ENCODE peak calls at places on chromosomes 2 and 18, in seven cellular contexts. One of them, this sample, is unnamed.

GRCh38 chr2:241184901-241185300 is 3.6 kb upstream of the ANO7 start:
- DNase-seq in amniotic epithelial cell: no peak
- DNase-seq in nucleus accumbens: no peak
- DNase-seq in CD8-positive, alpha-beta T cell: no peak
- DNase-seq in hepatocyte: no peak
- DNase-seq in activated CD8-positive, alpha-beta memory T cell treated with anti-CD3 and anti-CD28 coated beads for 4 hours: no peak
- DNase-seq in stimulated activated CD8-positive, alpha-beta memory T cell treated with anti-CD3 and anti-CD28 coated beads, Interleukin-2, amount 100 ng/mL, for 1 hour: no peak
- DNase-seq in this sample: no peak

GRCh38 chr2:65309699-65310098 is 82.1 kb downstream of the ACTR2 start:
- DNase-seq in nucleus accumbens: no peak
- DNase-seq in amniotic epithelial cell: no peak
- DNase-seq in hepatocyte: no peak
- DNase-seq in CD8-positive, alpha-beta T cell: no peak
- DNase-seq in stimulated activated CD8-positive, alpha-beta memory T cell treated with anti-CD3 and anti-CD28 coated beads, Interleukin-2, amount 100 ng/mL, for 1 hour: no peak
- DNase-seq in activated CD8-positive, alpha-beta memory T cell treated with anti-CD3 and anti-CD28 coated beads for 4 hours: no peak
- DNase-seq in this sample: no peak

GRCh38 chr2:29314816-29315571 is 199.8 kb downstream of the CLIP4 start:
- DNase-seq in amniotic epithelial cell: peak
- DNase-seq in nucleus accumbens: peak
- DNase-seq in activated CD8-positive, alpha-beta memory T cell treated with anti-CD3 and anti-CD28 coated beads for 4 hours: peak
- DNase-seq in hepatocyte: peak
- DNase-seq in CD8-positive, alpha-beta T cell: peak
- DNase-seq in stimulated activated CD8-positive, alpha-beta memory T cell treated with anti-CD3 and anti-CD28 coated beads, Interleukin-2, amount 100 ng/mL, for 1 hour: peak
- DNase-seq in this sample: peak

GRCh38 chr2:131156452-131157149 is 51.5 kb downstream of the PLEKHB2 start:
- DNase-seq in stimulated activated CD8-positive, alpha-beta memory T cell treated with anti-CD3 and anti-CD28 coated beads, Interleukin-2, amount 100 ng/mL, for 1 hour: no peak
- DNase-seq in amniotic epithelial cell: no peak
- DNase-seq in CD8-positive, alpha-beta T cell: no peak
- DNase-seq in nucleus accumbens: no peak
- DNase-seq in hepatocyte: no peak
- DNase-seq in activated CD8-positive, alpha-beta memory T cell treated with anti-CD3 and anti-CD28 coated beads for 4 hours: no peak
- DNase-seq in this sample: no peak

GRCh38 chr18:1014951-1015627 is 110.4 kb downstream of the ADCYAP1 start:
- DNase-seq in stimulated activated CD8-positive, alpha-beta memory T cell treated with anti-CD3 and anti-CD28 coated beads, Interleukin-2, amount 100 ng/mL, for 1 hour: no peak
- DNase-seq in nucleus accumbens: no peak
- DNase-seq in amniotic epithelial cell: peak
- DNase-seq in activated CD8-positive, alpha-beta memory T cell treated with anti-CD3 and anti-CD28 coated beads for 4 hours: no peak
- DNase-seq in hepatocyte: no peak
- DNase-seq in CD8-positive, alpha-beta T cell: no peak
- DNase-seq in this sample: no peak

GRCh38 chr2:230795856-230796255 is 68.9 kb upstream of the ITM2C start:
- DNase-seq in amniotic epithelial cell: no peak
- DNase-seq in stimulated activated CD8-positive, alpha-beta memory T cell treated with anti-CD3 and anti-CD28 coated beads, Interleukin-2, amount 100 ng/mL, for 1 hour: no peak
- DNase-seq in nucleus accumbens: no peak
- DNase-seq in CD8-positive, alpha-beta T cell: no peak
- DNase-seq in hepatocyte: no peak
- DNase-seq in activated CD8-positive, alpha-beta memory T cell treated with anti-CD3 and anti-CD28 coated beads for 4 hours: no peak
- DNase-seq in this sample: no peak

GRCh38 chr2:46555011-46555410 is 75.6 kb downstream of the TMEM247 start:
- DNase-seq in activated CD8-positive, alpha-beta memory T cell treated with anti-CD3 and anti-CD28 coated beads for 4 hours: no peak
- DNase-seq in hepatocyte: no peak
- DNase-seq in nucleus accumbens: no peak
- DNase-seq in CD8-positive, alpha-beta T cell: peak
- DNase-seq in stimulated activated CD8-positive, alpha-beta memory T cell treated with anti-CD3 and anti-CD28 coated beads, Interleukin-2, amount 100 ng/mL, for 1 hour: no peak
- DNase-seq in amniotic epithelial cell: no peak
- DNase-seq in this sample: no peak

GRCh38 chr2:112260295-112260625 is 5.4 kb upstream of the ZC3H8 start:
- DNase-seq in hepatocyte: no peak
- DNase-seq in activated CD8-positive, alpha-beta memory T cell treated with anti-CD3 and anti-CD28 coated beads for 4 hours: no peak
- DNase-seq in nucleus accumbens: no peak
- DNase-seq in amniotic epithelial cell: no peak
- DNase-seq in stimulated activated CD8-positive, alpha-beta memory T cell treated with anti-CD3 and anti-CD28 coated beads, Interleukin-2, amount 100 ng/mL, for 1 hour: no peak
- DNase-seq in CD8-positive, alpha-beta T cell: no peak
- DNase-seq in this sample: no peak

GRCh38 chr2:20618468-20618885 is 32.4 kb downstream of the HS1BP3 start:
- DNase-seq in stimulated activated CD8-positive, alpha-beta memory T cell treated with anti-CD3 and anti-CD28 coated beads, Interleukin-2, amount 100 ng/mL, for 1 hour: no peak
- DNase-seq in nucleus accumbens: no peak
- DNase-seq in activated CD8-positive, alpha-beta memory T cell treated with anti-CD3 and anti-CD28 coated beads for 4 hours: no peak
- DNase-seq in amniotic epithelial cell: peak
- DNase-seq in CD8-positive, alpha-beta T cell: no peak
- DNase-seq in hepatocyte: no peak
- DNase-seq in this sample: peak

GRCh38 chr18:31101148-31102019 is 837 bp downstream of the DSC2 start:
- DNase-seq in activated CD8-positive, alpha-beta memory T cell treated with anti-CD3 and anti-CD28 coated beads for 4 hours: no peak
- DNase-seq in nucleus accumbens: peak
- DNase-seq in amniotic epithelial cell: peak
- DNase-seq in hepatocyte: peak
- DNase-seq in stimulated activated CD8-positive, alpha-beta memory T cell treated with anti-CD3 and anti-CD28 coated beads, Interleukin-2, amount 100 ng/mL, for 1 hour: no peak
- DNase-seq in CD8-positive, alpha-beta T cell: no peak
- DNase-seq in this sample: peak

GRCh38 chr2:239067196-239067865 is 219.4 kb downstream of the TWIST2 start:
- DNase-seq in nucleus accumbens: no peak
- DNase-seq in amniotic epithelial cell: no peak
- DNase-seq in stimulated activated CD8-positive, alpha-beta memory T cell treated with anti-CD3 and anti-CD28 coated beads, Interleukin-2, amount 100 ng/mL, for 1 hour: no peak
- DNase-seq in hepatocyte: no peak
- DNase-seq in activated CD8-positive, alpha-beta memory T cell treated with anti-CD3 and anti-CD28 coated beads for 4 hours: no peak
- DNase-seq in CD8-positive, alpha-beta T cell: no peak
- DNase-seq in this sample: no peak

GRCh38 chr2:157182834-157183396 is 74.6 kb upstream of the GALNT5 start:
- DNase-seq in activated CD8-positive, alpha-beta memory T cell treated with anti-CD3 and anti-CD28 coated beads for 4 hours: no peak
- DNase-seq in CD8-positive, alpha-beta T cell: no peak
- DNase-seq in hepatocyte: no peak
- DNase-seq in nucleus accumbens: no peak
- DNase-seq in stimulated activated CD8-positive, alpha-beta memory T cell treated with anti-CD3 and anti-CD28 coated beads, Interleukin-2, amount 100 ng/mL, for 1 hour: no peak
- DNase-seq in amniotic epithelial cell: peak
- DNase-seq in this sample: no peak

GRCh38 chr18:57630759-57631660 is 9.4 kb upstream of the NARS1 start:
- DNase-seq in hepatocyte: no peak
- DNase-seq in CD8-positive, alpha-beta T cell: no peak
- DNase-seq in stimulated activated CD8-positive, alpha-beta memory T cell treated with anti-CD3 and anti-CD28 coated beads, Interleukin-2, amount 100 ng/mL, for 1 hour: no peak
- DNase-seq in amniotic epithelial cell: no peak
- DNase-seq in nucleus accumbens: no peak
- DNase-seq in activated CD8-positive, alpha-beta memory T cell treated with anti-CD3 and anti-CD28 coated beads for 4 hours: no peak
- DNase-seq in this sample: no peak